ENCODE peak calls at places on chromosomes 5 and 9, in four cellular contexts. U is stimulated activated CD8-positive, alpha-beta memory T cell treated with anti-CD3 and anti-CD28 coated beads, Interleukin-4, amount 100 ng/mL, for 24 hours; E is NK-92 treated with Interleukin-12 subunit alpha and Interleukin-12 subunit beta, amount 100 ng/mL, for 24 hours; N is ACHN. Z is an unnamed sample.

GRCh38 chr9:121604242-121604641 is 47.2 kb upstream of the DAB2IP start:
- DNase-seq in U (no peak), E (no peak), N (no peak), Z (no peak)

GRCh38 chr5:61623401-61624069 is 291.5 kb downstream of the ZSWIM6 start:
- DNase-seq in U (no peak), E (no peak), N (peak; percentile 34), Z (no peak)

GRCh38 chr9:28234899-28235277 is 661.6 kb upstream of the C9orf72 start:
- DNase-seq in U (no peak), E (no peak), N (peak; percentile 48), Z (no peak)

GRCh38 chr5:169716287-169716686 is 79.2 kb downstream of the DOCK2 start:
- DNase-seq in U (no peak), E (no peak), N (no peak), Z (no peak)

GRCh38 chr9:32954642-32955041 is 46.8 kb downstream of the APTX start:
- DNase-seq in U (no peak), E (no peak), N (no peak), Z (no peak)

GRCh38 chr5:139708434-139708849 is 60.3 kb downstream of the CXXC5 start:
- DNase-seq in U (no peak), E (no peak), N (no peak), Z (no peak)

GRCh38 chr5:180377556-180378197 is 24.5 kb upstream of the GFPT2 start:
- DNase-seq in U (no peak), E (no peak), N (no peak), Z (no peak)

GRCh38 chr5:95043234-95043633 is 241.7 kb downstream of the MCTP1 start:
- DNase-seq in U (no peak), E (no peak), N (no peak), Z (no peak)

GRCh38 chr9:137301086-137301947 is 754 bp downstream of the NRARP start:
- DNase-seq in U (no peak), E (no peak), N (peak; percentile 54), Z (no peak)

GRCh38 chr9:84439253-84439652 is 98.7 kb upstream of the SLC28A3 start:
- DNase-seq in U (no peak), E (no peak), N (no peak), Z (no peak)

GRCh38 chr5:141050622-141051525 is at the start of gene PCDHB1:
- DNase-seq in U (no peak), E (no peak), N (no peak), Z (no peak)